ENCODE peak calls at places on chromosomes 16 and 17, in five cellular contexts. One of them, this sample, is unnamed.

GRCh38 chr17:50641339-50641725 is 6.7 kb downstream of the ABCC3 start:
- DNase-seq in keratinocyte: no peak
- DNase-seq in fibroblast of lung: no peak
- DNase-seq in neural progenitor cell: no peak
- DNase-seq in A673: no peak
- DNase-seq in this sample: no peak

GRCh38 chr16:72875291-72876036 is 172.5 kb downstream of the ZFHX3 start:
- DNase-seq in keratinocyte: no peak
- DNase-seq in fibroblast of lung: no peak
- DNase-seq in neural progenitor cell: no peak
- DNase-seq in A673: no peak
- DNase-seq in this sample: no peak

GRCh38 chr17:50585346-50585745 is 24.8 kb downstream of the CACNA1G start:
- DNase-seq in keratinocyte: no peak
- DNase-seq in fibroblast of lung: no peak
- DNase-seq in neural progenitor cell: no peak
- DNase-seq in A673: no peak
- DNase-seq in this sample: no peak

GRCh38 chr17:45013021-45013997 is 38.1 kb downstream of the DCAKD start:
- DNase-seq in keratinocyte: no peak
- DNase-seq in fibroblast of lung: peak; percentile 52
- DNase-seq in neural progenitor cell: peak; percentile 35
- DNase-seq in A673: no peak
- DNase-seq in this sample: no peak

GRCh38 chr17:57939797-57940196 is 15.4 kb downstream of the CUEDC1 start:
- DNase-seq in keratinocyte: no peak
- DNase-seq in fibroblast of lung: no peak
- DNase-seq in neural progenitor cell: no peak
- DNase-seq in A673: no peak
- DNase-seq in this sample: peak; percentile 96

GRCh38 chr17:56838687-56839086 is 4.7 kb downstream of the DGKE start:
- DNase-seq in keratinocyte: no peak
- DNase-seq in fibroblast of lung: no peak
- DNase-seq in neural progenitor cell: no peak
- DNase-seq in A673: no peak
- DNase-seq in this sample: no peak

GRCh38 chr17:47013341-47013740 is 34.3 kb upstream of the RPRML start:
- DNase-seq in keratinocyte: no peak
- DNase-seq in fibroblast of lung: no peak
- DNase-seq in neural progenitor cell: no peak
- DNase-seq in A673: no peak
- DNase-seq in this sample: no peak

GRCh38 chr17:43800736-43801135 is 20.5 kb downstream of the CFAP97D1 start:
- DNase-seq in keratinocyte: no peak
- DNase-seq in fibroblast of lung: no peak
- DNase-seq in neural progenitor cell: peak; percentile 41
- DNase-seq in A673: no peak
- DNase-seq in this sample: no peak

GRCh38 chr17:29590979-29591736 is 1.7 kb upstream of the GIT1 start:
- DNase-seq in keratinocyte: no peak
- DNase-seq in fibroblast of lung: peak; percentile 63
- DNase-seq in neural progenitor cell: peak; percentile 76
- DNase-seq in A673: no peak
- DNase-seq in this sample: no peak

GRCh38 chr16:49377196-49377755 is 3.7 kb downstream of the C16orf78 start:
- DNase-seq in keratinocyte: no peak
- DNase-seq in fibroblast of lung: no peak
- DNase-seq in neural progenitor cell: no peak
- DNase-seq in A673: no peak
- DNase-seq in this sample: no peak

GRCh38 chr16:19006446-19007315 is 22.9 kb downstream of the TMC7 start:
- DNase-seq in keratinocyte: no peak
- DNase-seq in fibroblast of lung: no peak
- DNase-seq in neural progenitor cell: no peak
- DNase-seq in A673: no peak
- DNase-seq in this sample: no peak

GRCh38 chr17:69437475-69437874 is 23.0 kb downstream of the MAP2K6 start:
- DNase-seq in keratinocyte: no peak
- DNase-seq in fibroblast of lung: no peak
- DNase-seq in neural progenitor cell: no peak
- DNase-seq in A673: no peak
- DNase-seq in this sample: no peak

GRCh38 chr17:63478814-63479494 is 2.1 kb downstream of the ACE start:
- DNase-seq in keratinocyte: peak; percentile 85
- DNase-seq in fibroblast of lung: peak; percentile 89
- DNase-seq in neural progenitor cell: peak; percentile 86
- DNase-seq in A673: peak; percentile 84
- DNase-seq in this sample: peak; percentile 70

GRCh38 chr17:36592316-36592710 is 634 bp downstream of the DHRS11 start:
- DNase-seq in keratinocyte: no peak
- DNase-seq in fibroblast of lung: no peak
- DNase-seq in neural progenitor cell: peak; percentile 66
- DNase-seq in A673: peak; percentile 4
- DNase-seq in this sample: no peak

GRCh38 chr17:54906713-54907112 is 6.1 kb downstream of the TOM1L1 start:
- DNase-seq in keratinocyte: no peak
- DNase-seq in fibroblast of lung: no peak
- DNase-seq in neural progenitor cell: no peak
- DNase-seq in A673: no peak
- DNase-seq in this sample: no peak

GRCh38 chr17:82802141-82802540 is 37.7 kb downstream of the ZNF750 start:
- DNase-seq in keratinocyte: no peak
- DNase-seq in fibroblast of lung: no peak
- DNase-seq in neural progenitor cell: no peak
- DNase-seq in A673: no peak
- DNase-seq in this sample: no peak

GRCh38 chr17:63258785-63259184 is 187.3 kb downstream of the CYB561 start:
- DNase-seq in keratinocyte: no peak
- DNase-seq in fibroblast of lung: no peak
- DNase-seq in neural progenitor cell: no peak
- DNase-seq in A673: no peak
- DNase-seq in this sample: no peak

GRCh38 chr16:1065466-1066128 is 7.0 kb upstream of the SSTR5 start:
- DNase-seq in keratinocyte: no peak
- DNase-seq in fibroblast of lung: no peak
- DNase-seq in neural progenitor cell: no peak
- DNase-seq in A673: no peak
- DNase-seq in this sample: no peak
- TF ChIP-seq EZH2 in keratinocyte: no peak
- TF ChIP-seq EZH2 in fibroblast of lung: no peak
- TF ChIP-seq EZH2 in neural progenitor cell: no peak
- TF ChIP-seq EZH2 in A673: peak; percentile 79
- TF ChIP-seq EZH2 in this sample: no peak

GRCh38 chr16:4831616-4832015 is 15.5 kb downstream of the GLYR1 start:
- DNase-seq in keratinocyte: no peak
- DNase-seq in fibroblast of lung: no peak
- DNase-seq in neural progenitor cell: no peak
- DNase-seq in A673: no peak
- DNase-seq in this sample: no peak
- TF ChIP-seq EZH2 in keratinocyte: no peak
- TF ChIP-seq EZH2 in fibroblast of lung: no peak
- TF ChIP-seq EZH2 in neural progenitor cell: no peak
- TF ChIP-seq EZH2 in A673: no peak
- TF ChIP-seq EZH2 in this sample: no peak

DNA sequence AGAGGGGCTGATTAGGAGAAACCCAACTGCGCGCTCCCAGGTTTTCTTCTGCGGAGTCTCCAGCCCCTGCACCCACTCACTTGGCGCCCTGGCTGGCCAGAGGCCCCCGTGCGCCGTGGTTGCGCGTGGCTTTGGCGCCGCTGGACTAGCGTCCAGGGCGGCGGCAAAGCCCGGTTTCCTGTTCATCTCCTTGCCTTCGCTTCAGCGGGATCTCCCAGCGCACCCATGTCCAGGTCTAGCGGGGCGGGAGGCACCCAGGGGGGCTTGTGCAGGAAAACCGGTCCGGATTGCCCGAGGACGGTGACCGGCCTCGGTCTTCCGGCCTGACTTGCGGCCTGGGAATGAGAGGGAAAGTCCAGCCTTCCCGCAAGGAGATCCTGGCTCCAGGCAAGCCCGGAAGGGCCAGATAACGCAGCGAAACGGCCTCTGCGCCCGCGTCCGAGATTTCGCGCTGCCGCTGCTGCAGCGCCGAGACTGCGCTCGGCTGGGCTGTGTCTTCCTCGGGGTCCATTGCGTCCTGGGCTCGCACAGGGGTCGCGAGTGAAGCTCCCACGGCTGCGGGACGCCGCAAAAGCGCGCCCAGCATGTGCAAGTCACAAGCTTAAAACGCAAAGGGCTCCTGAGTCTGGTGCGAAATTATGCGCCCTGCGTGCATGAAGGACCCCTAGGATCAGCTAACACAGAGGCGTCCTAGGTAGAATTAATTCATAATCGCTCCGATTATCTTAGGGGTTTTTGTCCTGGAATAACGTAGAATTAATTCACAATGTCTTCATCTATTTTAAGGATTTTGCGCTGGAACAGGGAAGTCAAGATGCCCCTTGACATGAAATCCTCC is 5.7 kb downstream of the FOXF1 start:
- DNase-seq in keratinocyte: no peak
- DNase-seq in fibroblast of lung: no peak
- DNase-seq in neural progenitor cell: peak; percentile 71
- DNase-seq in A673: no peak
- DNase-seq in this sample: no peak
- TF ChIP-seq EZH2 in keratinocyte: peak; percentile 87
- TF ChIP-seq EZH2 in fibroblast of lung: no peak
- TF ChIP-seq EZH2 in neural progenitor cell: peak; percentile 93
- TF ChIP-seq EZH2 in A673: peak; percentile 58
- TF ChIP-seq EZH2 in this sample: no peak

GRCh38 chr17:49528966-49529365 is 33.9 kb downstream of the NGFR start:
- DNase-seq in keratinocyte: no peak
- DNase-seq in fibroblast of lung: no peak
- DNase-seq in neural progenitor cell: no peak
- DNase-seq in A673: no peak
- DNase-seq in this sample: no peak

GRCh38 chr17:49525831-49526741 is 31.0 kb downstream of the NGFR start:
- DNase-seq in keratinocyte: no peak
- DNase-seq in fibroblast of lung: no peak
- DNase-seq in neural progenitor cell: no peak
- DNase-seq in A673: no peak
- DNase-seq in this sample: no peak

GRCh38 chr17:49523706-49524472 is 28.8 kb downstream of the NGFR start:
- DNase-seq in keratinocyte: peak; percentile 97
- DNase-seq in fibroblast of lung: no peak
- DNase-seq in neural progenitor cell: no peak
- DNase-seq in A673: no peak
- DNase-seq in this sample: peak; percentile 29

GRCh38 chr17:49530118-49530517 is 35.0 kb downstream of the NGFR start:
- DNase-seq in keratinocyte: no peak
- DNase-seq in fibroblast of lung: no peak
- DNase-seq in neural progenitor cell: no peak
- DNase-seq in A673: no peak
- DNase-seq in this sample: no peak

GRCh38 chr17:49527927-49528651 is 33.0 kb downstream of the NGFR start:
- DNase-seq in keratinocyte: no peak
- DNase-seq in fibroblast of lung: no peak
- DNase-seq in neural progenitor cell: no peak
- DNase-seq in A673: no peak
- DNase-seq in this sample: no peak
- TF ChIP-seq EZH2 in keratinocyte: no peak
- TF ChIP-seq EZH2 in fibroblast of lung: no peak
- TF ChIP-seq EZH2 in neural progenitor cell: no peak
- TF ChIP-seq EZH2 in A673: no peak
- TF ChIP-seq EZH2 in this sample: no peak

GRCh38 chr17:76537578-76538280 is at the start of gene CYGB:
- DNase-seq in keratinocyte: no peak
- DNase-seq in fibroblast of lung: peak; percentile 68
- DNase-seq in neural progenitor cell: peak; percentile 70
- DNase-seq in A673: no peak
- DNase-seq in this sample: no peak
- TF ChIP-seq EZH2 in keratinocyte: peak; percentile 38
- TF ChIP-seq EZH2 in fibroblast of lung: peak; percentile 40
- TF ChIP-seq EZH2 in neural progenitor cell: peak; percentile 77
- TF ChIP-seq EZH2 in A673: no peak
- TF ChIP-seq EZH2 in this sample: no peak

GRCh38 chr16:2237076-2237551 is 870 bp downstream of the DNASE1L2 start:
- DNase-seq in keratinocyte: no peak
- DNase-seq in fibroblast of lung: no peak
- DNase-seq in neural progenitor cell: no peak
- DNase-seq in A673: no peak
- DNase-seq in this sample: no peak
- TF ChIP-seq EZH2 in keratinocyte: no peak
- TF ChIP-seq EZH2 in fibroblast of lung: peak; percentile 79
- TF ChIP-seq EZH2 in neural progenitor cell: peak; percentile 97
- TF ChIP-seq EZH2 in A673: no peak
- TF ChIP-seq EZH2 in this sample: no peak

DNA sequence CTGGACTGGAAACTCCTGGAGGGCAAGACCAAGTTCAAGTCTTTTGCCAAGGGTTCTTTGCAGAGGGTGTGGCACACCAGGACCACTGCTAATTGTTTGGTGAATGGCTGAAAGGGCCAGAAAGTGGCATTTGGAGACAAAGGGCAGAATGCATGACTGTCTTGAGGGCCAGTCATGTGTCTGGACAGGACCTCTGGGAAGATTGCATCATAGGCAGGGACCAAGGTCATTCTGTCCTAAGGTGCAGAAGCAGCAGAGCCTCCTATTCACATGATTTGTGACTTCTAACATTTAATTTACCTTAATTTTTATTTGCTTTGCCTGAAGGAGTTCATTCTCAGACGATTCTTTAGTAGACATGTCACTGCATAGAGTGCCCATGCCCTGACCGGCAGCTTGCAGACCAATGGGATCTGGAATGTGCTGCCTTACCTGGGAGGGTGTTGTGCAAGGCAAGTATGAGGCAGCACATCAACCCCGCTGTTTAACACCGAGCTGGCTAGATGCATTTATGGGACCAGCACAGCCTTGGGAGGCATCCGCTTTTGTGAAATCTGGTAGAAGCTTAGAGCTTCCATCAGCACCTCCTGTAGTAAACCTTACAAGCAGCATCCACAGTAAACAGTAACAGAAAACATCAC is 62.3 kb upstream of the MAF start:
- DNase-seq in keratinocyte: no peak
- DNase-seq in fibroblast of lung: no peak
- DNase-seq in neural progenitor cell: no peak
- DNase-seq in A673: no peak
- DNase-seq in this sample: no peak
- TF ChIP-seq EZH2 in keratinocyte: no peak
- TF ChIP-seq EZH2 in fibroblast of lung: no peak
- TF ChIP-seq EZH2 in neural progenitor cell: no peak
- TF ChIP-seq EZH2 in A673: no peak
- TF ChIP-seq EZH2 in this sample: no peak